ENCODE peak calls at places on chromosomes 13 and 19, in four cellular contexts. A is GM12878, X is K562, G is HepG2. L is an unnamed sample.

GRCh38 chr19:7506385-7507328 is 9.2 kb upstream of the ZNF358 start:
- DNase-seq in A (no peak), X (peak), G (peak), L (peak)

GRCh38 chr19:14686411-14686810 is 3.4 kb upstream of the ZNF333 start:
- DNase-seq in A (no peak), X (no peak), G (peak), L (no peak)

GRCh38 chr13:23378009-23378632 is 55.4 kb downstream of the SACS start:
- DNase-seq in A (peak), X (no peak), G (no peak), L (no peak)

GRCh38 chr19:38905186-38905539 is 5.4 kb downstream of the NFKBIB start:
- DNase-seq in A (no peak), X (no peak), G (no peak), L (no peak)

GRCh38 chr13:105773887-105774538 is 761.4 kb downstream of the EFNB2 start:
- DNase-seq in A (no peak), X (no peak), G (peak), L (no peak)

GRCh38 chr19:6233827-6234511 is 45.8 kb downstream of the MLLT1 start:
- DNase-seq in A (no peak), X (peak), G (no peak), L (no peak)

GRCh38 chr13:38401276-38401675 is 51.6 kb downstream of the UFM1 start:
- DNase-seq in A (no peak), X (no peak), G (no peak), L (no peak)

GRCh38 chr13:33388254-33388998 is 102.9 kb upstream of the STARD13 start:
- DNase-seq in A (no peak), X (no peak), G (no peak), L (no peak)

GRCh38 chr19:16297575-16298178 is 26.9 kb upstream of the KLF2 start:
- DNase-seq in A (no peak), X (no peak), G (no peak), L (no peak)

GRCh38 chr19:17762505-17763229 is 11.4 kb downstream of the FCHO1 start:
- DNase-seq in A (no peak), X (peak), G (peak), L (peak)

GRCh38 chr13:96734499-96734898 is 259.8 kb downstream of the OXGR1 start:
- DNase-seq in A (no peak), X (no peak), G (no peak), L (no peak)

GRCh38 chr19:9586764-9587163 is 2.5 kb upstream of the ZNF121 start:
- DNase-seq in A (peak), X (peak), G (peak), L (no peak)

GRCh38 chr19:45076029-45076850 is at the start of gene ZNF296:
- DNase-seq in A (no peak), X (peak), G (peak), L (peak)

GRCh38 chr13:100545684-100546061 is 42.9 kb downstream of the GGACT start:
- DNase-seq in A (no peak), X (no peak), G (no peak), L (peak)

GRCh38 chr19:16660763-16661479 is at the start of gene TMEM38A:
- DNase-seq in A (no peak), X (peak), G (no peak), L (no peak)

GRCh38 chr13:76791290-76791664 is 94.9 kb downstream of the KCTD12 start:
- DNase-seq in A (no peak), X (no peak), G (no peak), L (peak)

GRCh38 chr13:73065665-73066350 is 7.0 kb downstream of the KLF5 start:
- DNase-seq in A (no peak), X (no peak), G (no peak), L (no peak)

GRCh38 chr13:33218020-33218419 is 67.5 kb downstream of the STARD13 start:
- DNase-seq in A (no peak), X (no peak), G (peak), L (no peak)

GRCh38 chr19:50632151-50632835 is 7.4 kb downstream of the SYT3 start:
- DNase-seq in A (no peak), X (peak), G (no peak), L (no peak)

GRCh38 chr19:15251749-15252397 is 19.6 kb upstream of the EPHX3 start:
- DNase-seq in A (no peak), X (peak), G (peak), L (peak)

GRCh38 chr13:50129065-50129922 is 114.0 kb downstream of the KCNRG start:
- DNase-seq in A (no peak), X (no peak), G (no peak), L (no peak)

GRCh38 chr13:112931028-112931934 is 37.7 kb upstream of the MCF2L start:
- DNase-seq in A (no peak), X (peak), G (peak), L (no peak)

GRCh38 chr13:76630629-76631028 is 255.6 kb downstream of the KCTD12 start:
- DNase-seq in A (no peak), X (no peak), G (no peak), L (no peak)

GRCh38 chr19:31013391-31013975 is 335.8 kb downstream of the TSHZ3 start:
- DNase-seq in A (no peak), X (no peak), G (no peak), L (no peak)

GRCh38 chr19:7779631-7780486 is 16.8 kb downstream of the CLEC4M start:
- DNase-seq in A (no peak), X (no peak), G (no peak), L (no peak)

GRCh38 chr19:5664515-5664914 is 15.8 kb downstream of the MICOS13 start:
- DNase-seq in A (no peak), X (no peak), G (no peak), L (no peak)

GRCh38 chr13:51235756-51236564 is 13.8 kb downstream of the FAM124A start:
- DNase-seq in A (no peak), X (no peak), G (no peak), L (no peak)

GRCh38 chr19:10660346-10660745 is 6.2 kb downstream of the ILF3 start:
- DNase-seq in A (no peak), X (no peak), G (no peak), L (no peak)

GRCh38 chr19:14003279-14004051 is 2.7 kb downstream of the RFX1 start:
- DNase-seq in A (no peak), X (no peak), G (no peak), L (no peak)

GRCh38 chr13:94079876-94080275 is 399.6 kb downstream of the DCT start:
- DNase-seq in A (no peak), X (no peak), G (no peak), L (no peak)

GRCh38 chr13:77230560-77230959 is 96.3 kb downstream of the MYCBP2 start:
- DNase-seq in A (no peak), X (no peak), G (no peak), L (no peak)

GRCh38 chr19:5561559-5561958 is 6.2 kb downstream of the TINCR start:
- DNase-seq in A (no peak), X (peak), G (no peak), L (no peak)

GRCh38 chr19:14425696-14426138 is 6.6 kb upstream of the DDX39A start:
- DNase-seq in A (no peak), X (peak), G (no peak), L (no peak)

GRCh38 chr13:35260316-35260715 is 216.2 kb downstream of the MAB21L1 start:
- DNase-seq in A (no peak), X (no peak), G (no peak), L (no peak)

GRCh38 chr19:40363128-40363527 is 14.6 kb downstream of the PLD3 start:
- DNase-seq in A (no peak), X (no peak), G (no peak), L (no peak)

GRCh38 chr19:58395220-58395978 is at the start of gene RNF225:
- DNase-seq in A (no peak), X (peak), G (no peak), L (peak)

GRCh38 chr19:46546194-46546896 is 50.7 kb upstream of the PNMA8B start:
- DNase-seq in A (no peak), X (peak), G (peak), L (peak)

GRCh38 chr19:10876459-10877240 is 5.3 kb downstream of the CARM1 start:
- DNase-seq in A (peak), X (no peak), G (no peak), L (no peak)

GRCh38 chr13:112699318-112699918 is 9.6 kb downstream of the ATP11A start:
- DNase-seq in A (no peak), X (no peak), G (peak), L (no peak)

GRCh38 chr19:35784401-35785086 is 9.2 kb downstream of the ARHGAP33 start:
- DNase-seq in A (no peak), X (no peak), G (no peak), L (peak)
- TF ChIP-seq HDAC6 in A (no peak), X (no peak), G (no peak), L (no peak)

DNA sequence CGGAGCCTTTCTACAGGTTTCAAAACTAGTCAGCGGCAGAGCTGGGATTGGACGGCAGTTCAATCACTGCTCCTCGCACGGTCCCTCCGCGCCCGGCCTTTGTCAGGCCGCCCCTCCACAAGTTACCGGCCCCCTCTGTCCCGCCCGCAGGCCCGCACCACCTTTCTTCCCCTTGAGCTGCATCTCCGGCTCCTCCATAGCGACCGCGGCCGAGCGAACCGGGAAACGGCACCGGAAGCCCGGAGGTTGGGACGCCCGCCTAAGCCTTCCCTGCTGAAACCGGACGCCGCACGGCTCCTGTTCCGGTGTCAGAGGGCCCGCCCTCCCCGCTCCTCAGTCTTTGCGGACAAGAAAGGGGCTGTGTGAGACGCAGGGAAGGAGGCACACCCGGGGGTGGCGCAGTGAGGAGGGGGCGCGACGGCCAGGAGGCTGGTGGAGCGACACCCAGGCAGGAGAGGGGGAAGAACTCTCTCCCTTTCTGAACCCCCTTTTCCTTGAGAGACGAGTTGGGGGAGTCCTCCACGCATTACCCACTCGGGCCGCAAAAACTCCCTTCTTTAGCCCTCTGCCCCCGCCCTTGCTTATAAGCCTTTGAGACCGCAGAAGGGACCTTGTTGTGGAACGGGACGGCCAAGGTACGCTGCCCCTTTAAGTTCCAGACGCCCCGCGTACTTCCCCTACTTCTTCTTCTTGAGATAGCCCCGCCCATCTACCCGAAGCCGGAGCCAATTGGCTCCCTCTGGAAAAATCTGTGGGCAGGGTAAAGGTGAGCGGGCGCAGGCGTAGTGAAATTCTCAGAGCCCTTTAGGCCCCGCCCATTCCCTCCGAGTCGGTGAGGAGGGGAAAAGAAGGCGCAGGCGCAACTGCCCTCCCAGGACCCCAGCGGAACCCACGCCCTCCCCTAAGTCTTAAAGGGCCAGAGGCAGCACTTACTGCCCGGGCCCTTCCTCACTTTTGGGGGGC is at the start of the genes BORCS8 and RFXANK:
- DNase-seq in A (peak), X (peak), G (peak), L (peak)
- TF ChIP-seq EP300 in A (no peak), X (no peak), G (peak), L (peak)

GRCh38 chr13:30607908-30608307 is 9.8 kb upstream of the USPL1 start:
- DNase-seq in A (peak), X (no peak), G (no peak), L (no peak)
- TF ChIP-seq HDAC6 in A (no peak), X (no peak), G (no peak), L (no peak)

GRCh38 chr13:44273991-44274810 is 99.4 kb upstream of the SERP2 start:
- DNase-seq in A (no peak), X (no peak), G (no peak), L (no peak)
- TF ChIP-seq EP300 in A (no peak), X (no peak), G (no peak), L (no peak)

DNA sequence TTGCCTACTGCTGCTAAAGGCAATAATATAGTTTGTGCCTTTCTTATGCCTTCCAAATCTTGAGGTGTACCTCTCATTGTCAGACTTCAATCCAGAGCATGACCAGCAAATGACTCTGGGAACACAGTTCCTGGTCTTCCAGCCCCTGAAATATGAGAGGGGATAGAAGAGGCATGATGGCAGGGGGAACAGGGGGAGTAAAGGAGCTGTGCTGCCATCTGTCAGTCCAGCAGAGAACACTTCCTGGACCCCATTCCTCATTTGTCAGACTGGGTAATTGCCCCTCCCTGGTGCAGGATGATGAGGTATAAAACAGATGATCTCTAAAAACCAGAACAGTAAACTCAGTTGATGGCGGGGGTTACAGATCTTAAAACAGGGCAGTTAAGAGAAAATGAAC is 618.7 kb downstream of the DIAPH3 start:
- DNase-seq in A (no peak), X (no peak), G (no peak), L (no peak)
- TF ChIP-seq HDAC6 in A (no peak), X (no peak), G (no peak), L (no peak)

GRCh38 chr19:12944064-12944674 is 1.5 kb upstream of the RAD23A start:
- DNase-seq in A (no peak), X (no peak), G (no peak), L (no peak)

GRCh38 chr19:12943437-12944044 is 2.1 kb upstream of the RAD23A start:
- DNase-seq in A (no peak), X (no peak), G (no peak), L (no peak)

GRCh38 chr19:12947702-12948596 is 2.3 kb downstream of the RAD23A start:
- DNase-seq in A (no peak), X (peak), G (no peak), L (no peak)

GRCh38 chr19:12946092-12946845 is 607 bp downstream of the RAD23A start:
- DNase-seq in A (no peak), X (peak), G (peak), L (peak)

GRCh38 chr19:12945479-12946091 is at the start of gene RAD23A:
- DNase-seq in A (peak), X (peak), G (peak), L (peak)
- TF ChIP-seq EP300 in A (peak), X (no peak), G (no peak), L (no peak)

L was measured in H1.